ENCODE peak calls at places on chromosomes 7 and 10, in seven cellular contexts. J is adrenal gland, F is heart right ventricle, Z is body of pancreas, O is lung, L is ascending aorta, C is Peyer's patch. G is an unnamed sample. For H3K36me3 and H3K4me1, the result is how much of the 10 kb centered on the place peaks cover.

GRCh38 chr10:71728218-71728737 is 8.7 kb upstream of the C10orf105 start:
- DNase-seq in L (no peak), Z (no peak), C (no peak), O (no peak), J (no peak), F (no peak), G (no peak)

GRCh38 chr7:54778166-54778565 is 19.2 kb upstream of the SEC61G start:
- DNase-seq in O (no peak), L (no peak), C (no peak), F (no peak), J (no peak), Z (no peak), G (no peak)

GRCh38 chr10:119256030-119256429 is 48.7 kb downstream of the GRK5 start:
- DNase-seq in L (no peak), J (no peak), Z (no peak), O (no peak), C (no peak), F (no peak), G (no peak)

GRCh38 chr10:70267161-70267933 is 16.5 kb downstream of the NPFFR1 start:
- DNase-seq in C (no peak), J (peak), F (no peak), Z (no peak), L (no peak), O (peak), G (no peak)

GRCh38 chr7:2939193-2939885 is 95.2 kb upstream of the GNA12 start:
- DNase-seq in O (no peak), Z (no peak), J (no peak), C (no peak), F (no peak), L (no peak), G (no peak)

GRCh38 chr10:7260912-7261700 is 149.7 kb downstream of the SFMBT2 start:
- DNase-seq in F (no peak), Z (no peak), L (no peak), J (peak), C (no peak), O (no peak), G (no peak)

GRCh38 chr10:46560381-46560780 is 3.9 kb upstream of the GPRIN2 start:
- DNase-seq in F (no peak), L (no peak), O (peak), C (peak), Z (peak), J (no peak), G (no peak)

GRCh38 chr7:159102681-159103381 is 41.8 kb downstream of the VIPR2 start:
- DNase-seq in C (no peak), J (no peak), L (no peak), O (no peak), Z (peak), F (no peak), G (no peak)

GRCh38 chr7:46723742-46724141 is 802.7 kb upstream of the IGFBP3 start:
- DNase-seq in L (no peak), F (no peak), Z (no peak), O (no peak), C (no peak), J (no peak), G (no peak)

GRCh38 chr7:101243786-101244384 is 996 bp downstream of the FIS1 start:
- DNase-seq in L (no peak), F (peak), Z (no peak), O (no peak), J (peak), C (no peak), G (no peak)

GRCh38 chr10:59240581-59241183 is 64.2 kb downstream of the PHYHIPL start:
- DNase-seq in F (no peak), Z (no peak), C (no peak), L (no peak), O (no peak), J (peak), G (no peak)

GRCh38 chr7:22723642-22724041 is 3.4 kb upstream of the IL6 start:
- DNase-seq in C (no peak), L (no peak), Z (no peak), O (peak), F (no peak), J (peak), G (no peak)

GRCh38 chr7:99834382-99834781 is 6.6 kb downstream of the CYP3A43 start:
- DNase-seq in Z (no peak), L (no peak), F (no peak), O (no peak), C (no peak), J (no peak), G (no peak)

GRCh38 chr10:23157691-23158369 is 34.3 kb upstream of the PTF1A start:
- DNase-seq in J (peak), C (no peak), Z (peak), O (no peak), L (no peak), F (no peak), G (peak)

GRCh38 chr10:61943699-61944444 is 42.4 kb downstream of the ARID5B start:
- DNase-seq in Z (no peak), O (no peak), C (no peak), L (no peak), F (no peak), J (peak), G (no peak)

GRCh38 chr7:145557805-145558204 is 558.8 kb upstream of the CNTNAP2 start:
- DNase-seq in C (no peak), Z (no peak), J (no peak), F (no peak), L (no peak), O (no peak), G (no peak)

GRCh38 chr7:135282621-135283295 is 49.1 kb downstream of the STRA8 start:
- DNase-seq in O (no peak), Z (no peak), L (no peak), F (no peak), J (no peak), C (no peak), G (peak)

GRCh38 chr7:44258865-44259546 is 58.2 kb downstream of the YKT6 start:
- DNase-seq in C (no peak), F (no peak), O (no peak), L (no peak), J (no peak), Z (no peak), G (no peak)
- H3K4me3 ChIP-seq in C (no peak), F (no peak), O (no peak), L (peak), J (no peak), Z (no peak), G (no peak)

DNA sequence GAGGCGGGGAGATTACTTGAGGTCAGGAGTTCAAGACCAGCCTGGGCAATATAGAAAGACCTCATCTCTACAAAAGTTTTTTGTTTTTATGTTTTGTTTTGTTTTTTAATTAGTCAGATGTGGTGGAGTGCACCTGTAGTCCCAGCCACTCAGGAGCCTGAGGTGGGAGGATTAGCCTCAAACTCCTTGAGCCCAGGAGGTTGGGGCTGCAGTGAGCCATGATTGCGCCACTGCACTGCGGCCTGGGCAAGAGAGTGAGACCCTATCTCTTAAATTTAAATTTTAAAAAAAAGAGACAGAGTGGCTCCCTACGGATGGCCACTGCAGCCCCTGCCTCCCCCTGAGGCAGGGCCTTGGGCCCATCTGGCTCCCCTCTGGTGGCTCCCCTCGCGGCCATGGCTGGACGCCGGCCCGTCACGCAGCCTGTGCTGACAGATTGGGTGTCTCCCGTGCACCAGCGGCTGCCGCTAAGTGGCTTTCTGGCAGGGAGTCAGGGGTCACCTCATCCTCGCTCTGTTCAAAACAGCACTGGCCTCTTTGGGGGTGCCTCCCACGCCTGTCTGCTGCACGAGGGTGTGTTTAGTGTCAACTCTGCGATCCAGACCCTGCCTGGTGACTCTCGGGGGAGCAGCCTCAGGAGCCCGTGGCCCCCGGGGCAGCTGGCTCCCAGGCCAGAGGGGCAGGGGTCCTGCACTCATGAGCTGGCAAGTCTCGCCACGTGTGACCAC is 44.4 kb upstream of the ELN start:
- DNase-seq in Z (peak), C (no peak), J (no peak), L (no peak), O (no peak), F (peak), G (no peak)
- H3K36me3 ChIP-seq in Z (under half), C (under half), J (under half), L (under half), O (under half), F (under half), G (under half)

DNA sequence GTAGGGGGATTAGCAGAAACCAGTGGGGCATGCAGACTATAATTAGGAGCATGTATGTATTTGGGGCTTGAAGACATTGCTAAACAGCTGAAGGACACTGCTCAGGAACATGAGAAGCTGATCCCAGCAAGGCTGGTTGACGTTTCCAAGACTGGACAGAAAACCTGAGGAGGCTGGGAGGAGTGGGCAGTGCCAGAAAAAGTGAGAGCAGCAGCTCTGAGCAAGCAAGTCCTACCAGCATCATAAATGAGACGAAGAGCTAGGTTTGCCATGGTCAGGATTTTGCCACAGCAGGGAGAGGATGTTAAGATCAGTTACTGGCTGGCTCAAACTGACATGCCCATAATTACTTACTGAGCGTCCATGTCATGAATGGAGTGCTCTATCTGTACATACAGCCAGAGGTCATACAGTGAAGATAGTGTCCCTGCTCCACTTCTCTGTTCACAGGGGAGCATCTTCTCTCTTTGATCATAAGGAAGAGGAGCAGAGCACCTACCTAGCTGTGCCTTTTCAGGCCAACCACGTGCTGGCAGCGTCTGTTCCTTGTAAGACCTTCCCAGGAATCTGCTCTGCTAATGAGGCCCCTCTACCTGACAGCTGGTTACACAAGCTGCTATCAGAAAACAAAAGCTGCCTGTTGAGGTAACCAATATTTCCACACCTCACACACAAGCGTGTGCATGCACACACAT is 44.7 kb downstream of the PDE1C start:
- DNase-seq in F (no peak), O (no peak), Z (no peak), C (no peak), L (no peak), J (no peak), G (no peak)
- H3K4me1 ChIP-seq in F (under half), O (under half), Z (under half), C (under half), L (under half), J (under half), G (under half)

GRCh38 chr7:143973870-143974446 is 19.3 kb downstream of the OR2F1 start:
- DNase-seq in C (no peak), Z (no peak), F (no peak), J (no peak), L (no peak), O (no peak), G (no peak)
- H3K4me3 ChIP-seq in C (no peak), Z (no peak), F (no peak), J (no peak), L (no peak), O (no peak), G (no peak)

GRCh38 chr10:60397792-60398191 is 8.1 kb upstream of the ANK3 start:
- DNase-seq in Z (no peak), C (no peak), O (no peak), L (no peak), J (no peak), F (no peak), G (no peak)

GRCh38 chr10:60396766-60397165 is 7.1 kb upstream of the ANK3 start:
- DNase-seq in F (no peak), L (no peak), J (no peak), C (no peak), O (no peak), Z (no peak), G (no peak)

GRCh38 chr10:60399343-60399742 is 9.7 kb upstream of the ANK3 start:
- DNase-seq in C (no peak), Z (no peak), O (no peak), J (no peak), F (no peak), L (no peak), G (no peak)

GRCh38 chr10:60394444-60394843 is 4.8 kb upstream of the ANK3 start:
- DNase-seq in C (no peak), F (no peak), Z (no peak), O (no peak), L (no peak), J (no peak), G (no peak)

GRCh38 chr10:60395711-60396110 is 6.0 kb upstream of the ANK3 start:
- DNase-seq in Z (no peak), O (no peak), J (no peak), L (no peak), C (no peak), F (no peak), G (no peak)
- H3K36me3 ChIP-seq in Z (under half), O (under half), J (under half), L (under half), C (under half), F (under half), G (under half)

G was measured in CD4-positive, CD25-positive, alpha-beta regulatory T cell.